ENCODE peak calls at places on chromosome X, in six cellular contexts. B is astrocyte of the spinal cord, C is heart left ventricle, M is dorsolateral prefrontal cortex, L is Peyer's patch, O is right atrium auricular region. F is an unnamed sample.

GRCh38 chrX:129540725-129541184 is 696 bp downstream of the OCRL start:
- DNase-seq in B (no peak), C (peak; percentile 5), M (no peak), L (peak; percentile 60), O (no peak), F (no peak)

GRCh38 chrX:148424570-148424969 is 75.8 kb upstream of the AFF2 start:
- DNase-seq in B (no peak), C (no peak), M (no peak), L (no peak), O (no peak), F (no peak)

GRCh38 chrX:140149761-140150160 is 184.4 kb upstream of the CXorf66 start:
- DNase-seq in B (no peak), C (no peak), M (no peak), L (no peak), O (no peak), F (no peak)

GRCh38 chrX:40152706-40153334 is 55.1 kb upstream of the BCOR start:
- DNase-seq in B (no peak), C (peak; percentile 49), M (no peak), L (no peak), O (no peak), F (no peak)

GRCh38 chrX:128460835-128461234 is 408.6 kb upstream of the ACTRT1 start:
- DNase-seq in B (no peak), C (no peak), M (no peak), L (no peak), O (no peak), F (no peak)

GRCh38 chrX:19040373-19040772 is 56.5 kb upstream of the PHKA2 start:
- DNase-seq in B (peak; percentile 2), C (no peak), M (no peak), L (no peak), O (no peak), F (no peak)

GRCh38 chrX:86148024-86148511 is at the start of gene DACH2:
- DNase-seq in B (peak; percentile 49), C (peak; percentile 63), M (peak; percentile 67), L (peak; percentile 57), O (peak; percentile 78), F (peak; percentile 12)

GRCh38 chrX:13533726-13534125 is 35.7 kb upstream of the EGFL6 start:
- DNase-seq in B (peak; percentile 2), C (no peak), M (no peak), L (no peak), O (no peak), F (peak; percentile 8)

GRCh38 chrX:275476-275966 is 5.7 kb upstream of the PLCXD1 start:
- DNase-seq in B (no peak), C (peak; percentile 17), M (no peak), L (peak; percentile 53), O (no peak), F (no peak)

GRCh38 chrX:138765061-138765460 is 53.5 kb upstream of the FGF13 start:
- DNase-seq in B (peak; percentile 23), C (no peak), M (no peak), L (no peak), O (no peak), F (no peak)

GRCh38 chrX:29851971-29852605 is 363.3 kb upstream of the MAGEB2 start:
- DNase-seq in B (no peak), C (no peak), M (no peak), L (no peak), O (no peak), F (no peak)

GRCh38 chrX:87517571-87518141 is at the start of gene KLHL4:
- DNase-seq in B (peak; percentile 96), C (peak; percentile 35), M (peak; percentile 16), L (no peak), O (peak; percentile 56), F (no peak)

GRCh38 chrX:101078716-101079115 is at the start of gene TMEM35A:
- DNase-seq in B (peak; percentile 16), C (no peak), M (peak; percentile 12), L (no peak), O (no peak), F (peak; percentile 6)

GRCh38 chrX:15849555-15849954 is 5.1 kb downstream of the AP1S2 start:
- DNase-seq in B (peak; percentile 20), C (no peak), M (no peak), L (no peak), O (no peak), F (no peak)

GRCh38 chrX:153539171-153539978 is 21.9 kb downstream of the ATP2B3 start:
- DNase-seq in B (peak; percentile 27), C (peak; percentile 45), M (peak; percentile 67), L (peak; percentile 68), O (peak; percentile 69), F (no peak)

GRCh38 chrX:13952581-13952980 is 77.1 kb downstream of the GEMIN8 start:
- DNase-seq in B (no peak), C (no peak), M (no peak), L (no peak), O (no peak), F (no peak)

GRCh38 chrX:39301041-39301440 is 499.8 kb downstream of the MID1IP1 start:
- DNase-seq in B (no peak), C (no peak), M (no peak), L (no peak), O (peak; percentile 11), F (no peak)

GRCh38 chrX:49041683-49042529 is 1.3 kb downstream of the TFE3 start:
- DNase-seq in B (peak; percentile 30), C (peak; percentile 19), M (no peak), L (no peak), O (no peak), F (no peak)

GRCh38 chrX:29432534-29432933 is 782.8 kb upstream of the MAGEB2 start:
- DNase-seq in B (no peak), C (no peak), M (no peak), L (no peak), O (no peak), F (no peak)

GRCh38 chrX:154030266-154030665 is 10.6 kb upstream of the IRAK1 start:
- DNase-seq in B (no peak), C (no peak), M (no peak), L (no peak), O (no peak), F (no peak)

GRCh38 chrX:9494806-9495205 is 29.9 kb downstream of the TBL1X start:
- DNase-seq in B (no peak), C (no peak), M (no peak), L (no peak), O (no peak), F (no peak)

GRCh38 chrX:107738768-107739167 is 36.8 kb downstream of the TSC22D3 start:
- DNase-seq in B (no peak), C (no peak), M (peak; percentile 56), L (no peak), O (no peak), F (no peak)

GRCh38 chrX:57595381-57595811 is 3.6 kb downstream of the ZXDB start:
- DNase-seq in B (peak; percentile 71), C (no peak), M (no peak), L (no peak), O (no peak), F (peak; percentile 28)

GRCh38 chrX:7263961-7264360 is 116.0 kb upstream of the PUDP start:
- DNase-seq in B (no peak), C (no peak), M (no peak), L (no peak), O (no peak), F (no peak)

GRCh38 chrX:16643160-16643559 is 6.8 kb upstream of the S100G start:
- DNase-seq in B (no peak), C (no peak), M (no peak), L (no peak), O (no peak), F (no peak)

DNA sequence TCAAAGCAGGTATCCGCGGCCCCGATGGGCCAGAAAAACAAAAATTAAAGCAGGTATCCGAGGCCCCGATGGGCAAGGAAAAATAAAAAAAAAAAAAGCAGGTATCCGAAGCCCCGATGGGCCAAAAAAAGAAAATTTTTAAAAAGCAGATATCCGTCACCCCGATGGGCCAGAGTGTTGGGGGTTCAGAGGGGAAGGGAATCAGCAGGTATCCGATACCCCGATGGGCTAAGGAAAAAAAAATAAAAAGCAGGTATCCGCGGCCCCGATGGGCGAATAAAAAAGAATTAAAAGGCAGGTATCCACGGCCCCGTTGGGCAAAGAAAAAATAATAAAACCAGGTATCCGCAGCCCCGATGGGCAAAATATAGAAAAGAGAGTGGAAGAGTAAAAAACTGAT is 289.0 kb downstream of the CHIC1 start:
- DNase-seq in B (no peak), C (no peak), M (no peak), L (no peak), O (no peak), F (no peak)
- H3K4me3 ChIP-seq in B (peak overlapping the region; percentile 91), C (no peak overlapping the region), M (peak overlapping the region; percentile 77), L (peak overlapping the region; percentile 50), O (peak overlapping the region; percentile 66), F (peak overlapping the region; percentile 90)

GRCh38 chrX:150766351-150767044 is 73.3 kb downstream of the MTMR1 start:
- DNase-seq in B (no peak), C (no peak), M (no peak), L (no peak), O (peak; percentile 43), F (no peak)
- TF ChIP-seq CTCF in B (peak; percentile 15), C (no peak), M (no peak), L (no peak), O (no peak), F (peak; percentile 20)

DNA sequence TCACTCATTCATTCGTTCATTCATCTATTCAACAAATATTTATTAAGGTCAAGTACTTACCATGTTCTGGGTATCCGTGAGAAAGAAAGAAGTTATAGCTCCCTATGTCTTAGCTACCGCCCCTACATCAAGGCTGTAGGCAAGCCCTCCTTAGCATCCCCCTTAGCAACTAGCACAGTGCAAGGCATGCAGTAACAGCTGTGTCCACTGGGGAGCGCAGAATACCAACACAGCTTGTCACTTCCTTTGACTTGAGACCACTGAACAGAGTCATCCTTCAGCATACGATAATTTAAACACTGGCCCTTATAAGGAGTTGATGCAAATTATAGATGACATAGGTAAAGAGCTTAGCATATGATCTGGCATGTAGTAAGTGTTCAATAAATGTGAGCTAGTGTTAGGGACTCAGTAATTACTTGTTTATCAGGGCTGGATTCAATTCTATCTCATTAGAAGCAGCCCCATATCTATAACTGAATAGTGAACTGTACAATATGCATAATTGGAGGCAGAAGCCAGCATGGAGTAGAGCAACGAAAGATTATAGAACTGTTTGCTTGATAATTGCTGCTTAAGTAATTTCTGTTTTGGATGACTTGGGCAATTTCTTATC is 8.7 kb downstream of the KIAA1210 start:
- DNase-seq in B (peak; percentile 33), C (peak; percentile 8), M (peak; percentile 18), L (peak; percentile 49), O (no peak), F (peak; percentile 9)
- H3K4me3 ChIP-seq in B (no peak overlapping the region), C (no peak overlapping the region), M (no peak overlapping the region), L (no peak overlapping the region), O (no peak overlapping the region), F (no peak overlapping the region)

DNA sequence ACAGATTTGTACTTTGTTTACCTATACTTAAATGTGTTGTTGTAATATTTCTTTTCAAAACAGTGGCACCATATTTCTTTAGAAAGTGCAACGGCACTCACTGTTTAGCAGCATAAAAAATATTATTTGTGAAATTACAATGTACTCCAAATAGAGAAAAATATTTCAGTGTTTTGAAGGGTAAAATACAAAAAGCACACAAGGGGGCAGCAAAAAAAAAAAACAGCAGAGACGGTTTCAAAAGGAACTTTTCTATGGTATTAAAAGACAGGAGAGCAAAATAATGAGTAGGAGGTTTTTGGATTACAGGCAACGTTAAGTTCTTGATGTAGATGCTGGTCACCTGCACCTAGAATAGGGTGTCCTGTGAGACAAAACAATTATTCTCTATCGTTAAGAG is 2.0 kb downstream of the NUDT11 start:
- DNase-seq in B (peak; percentile 8), C (no peak), M (no peak), L (no peak), O (no peak), F (no peak)
- TF ChIP-seq CTCF in B (peak; percentile 23), C (no peak), M (peak; percentile 16), L (no peak), O (no peak), F (peak; percentile 19)